ENCODE peak calls at places on chromosomes 12 and 14, in nine cellular contexts. H is endothelial cell of umbilical vein, N is OCI-LY7, D is neuronal stem cell, L is HCT116, C is mesenchymal stem cell, V is astrocyte, O is A549, G is H9. I is an unnamed sample.

GRCh38 chr14:33307691-33308369 is 369.2 kb downstream of the NPAS3 start:
- DNase-seq in H (peak), N (no peak), D (no peak), L (no peak), C (peak), V (peak), O (no peak), G (no peak), I (no peak)

GRCh38 chr14:87805315-87805723 is 187.7 kb downstream of the GALC start:
- DNase-seq in H (no peak), N (peak), D (no peak), L (no peak), C (peak), V (peak), O (peak), G (peak), I (peak)

GRCh38 chr12:30694412-30694955 is 1.2 kb downstream of the IPO8 start:
- DNase-seq in H (no peak), N (peak), D (no peak), L (no peak), C (peak), V (no peak), O (no peak), G (no peak), I (peak)

GRCh38 chr12:124567035-124567672 is at the start of gene NCOR2:
- DNase-seq in H (no peak), N (peak), D (no peak), L (no peak), C (no peak), V (no peak), O (no peak), G (no peak), I (peak)

GRCh38 chr14:100709252-100709955 is 17.3 kb upstream of the DLK1 start:
- DNase-seq in H (peak), N (no peak), D (no peak), L (no peak), C (peak), V (no peak), O (peak), G (no peak), I (peak)

GRCh38 chr12:49108958-49109404 is 1.7 kb downstream of the LMBR1L start:
- DNase-seq in H (peak), N (no peak), D (no peak), L (no peak), C (peak), V (no peak), O (no peak), G (no peak), I (no peak)

GRCh38 chr12:93790472-93791152 is 113.4 kb downstream of the CRADD start:
- DNase-seq in H (peak), N (no peak), D (no peak), L (no peak), C (peak), V (peak), O (peak), G (no peak), I (peak)

GRCh38 chr14:81169711-81170103 is 51.1 kb downstream of the GTF2A1 start:
- DNase-seq in H (peak), N (peak), D (no peak), L (no peak), C (peak), V (no peak), O (no peak), G (peak), I (peak)

GRCh38 chr14:61478971-61479473 is 157.6 kb downstream of the PRKCH start:
- DNase-seq in H (no peak), N (peak), D (no peak), L (no peak), C (no peak), V (no peak), O (no peak), G (no peak), I (no peak)

GRCh38 chr14:80567905-80568512 is 356.7 kb upstream of the DIO2 start:
- DNase-seq in H (no peak), N (no peak), D (no peak), L (peak), C (peak), V (peak), O (no peak), G (no peak), I (peak)

GRCh38 chr14:50670196-50670875 is 2.2 kb upstream of the SAV1 start:
- DNase-seq in H (no peak), N (no peak), D (no peak), L (no peak), C (no peak), V (no peak), O (no peak), G (peak), I (peak)

GRCh38 chr12:4852308-4852707 is 57.4 kb upstream of the KCNA1 start:
- DNase-seq in H (no peak), N (no peak), D (no peak), L (no peak), C (no peak), V (no peak), O (no peak), G (no peak), I (no peak)

GRCh38 chr14:74083784-74084276 is 423 bp downstream of the ALDH6A1 start:
- DNase-seq in H (no peak), N (peak), D (no peak), L (no peak), C (no peak), V (no peak), O (no peak), G (peak), I (no peak)

GRCh38 chr12:32155911-32156585 is 49.4 kb downstream of the BICD1 start:
- DNase-seq in H (no peak), N (no peak), D (no peak), L (no peak), C (no peak), V (no peak), O (no peak), G (no peak), I (no peak)

GRCh38 chr12:124573839-124574786 is 6.7 kb upstream of the NCOR2 start:
- DNase-seq in H (no peak), N (no peak), D (no peak), L (no peak), C (no peak), V (no peak), O (no peak), G (no peak), I (no peak)

GRCh38 chr14:52314521-52315354 is 626 bp downstream of the PTGER2 start:
- DNase-seq in H (peak), N (no peak), D (no peak), L (no peak), C (peak), V (no peak), O (peak), G (peak), I (peak)

GRCh38 chr12:69739287-69740191 is 879 bp downstream of the RAB3IP start:
- DNase-seq in H (peak), N (peak), D (peak), L (peak), C (peak), V (peak), O (peak), G (peak), I (peak)

GRCh38 chr12:80183939-80184338 is 84.6 kb downstream of the OTOGL start:
- DNase-seq in H (no peak), N (no peak), D (no peak), L (no peak), C (peak), V (no peak), O (no peak), G (no peak), I (no peak)

GRCh38 chr14:91232631-91233030 is 11.9 kb downstream of the GPR68 start:
- DNase-seq in H (no peak), N (no peak), D (no peak), L (no peak), C (no peak), V (no peak), O (no peak), G (no peak), I (no peak)

GRCh38 chr14:96056509-96057422 is 17.6 kb downstream of the C14orf132 start:
- DNase-seq in H (no peak), N (peak), D (no peak), L (no peak), C (no peak), V (no peak), O (no peak), G (no peak), I (peak)

GRCh38 chr12:11545438-11546330 is 103.8 kb upstream of the ETV6 start:
- DNase-seq in H (peak), N (peak), D (no peak), L (no peak), C (no peak), V (no peak), O (no peak), G (no peak), I (peak)

GRCh38 chr12:85843606-85844325 is 7.6 kb upstream of the RASSF9 start:
- DNase-seq in H (no peak), N (no peak), D (no peak), L (no peak), C (no peak), V (no peak), O (no peak), G (no peak), I (no peak)

GRCh38 chr14:33404964-33405574 is 466.4 kb downstream of the NPAS3 start:
- DNase-seq in H (no peak), N (no peak), D (no peak), L (no peak), C (no peak), V (no peak), O (no peak), G (no peak), I (peak)

GRCh38 chr12:66111605-66112004 is 18.9 kb downstream of the LLPH start:
- DNase-seq in H (no peak), N (no peak), D (no peak), L (no peak), C (peak), V (no peak), O (no peak), G (no peak), I (no peak)

GRCh38 chr12:52394836-52395405 is 9.5 kb upstream of the KRT84 start:
- DNase-seq in H (no peak), N (no peak), D (no peak), L (no peak), C (no peak), V (no peak), O (no peak), G (no peak), I (no peak)

GRCh38 chr14:59537476-59537875 is 39.1 kb downstream of the CCDC175 start:
- DNase-seq in H (no peak), N (no peak), D (no peak), L (no peak), C (no peak), V (no peak), O (no peak), G (no peak), I (no peak)

GRCh38 chr14:57382283-57382682 is 8.1 kb upstream of the NAA30 start:
- DNase-seq in H (peak), N (no peak), D (no peak), L (no peak), C (peak), V (peak), O (no peak), G (no peak), I (no peak)

GRCh38 chr14:50874842-50875241 is 3.0 kb downstream of the ABHD12B start:
- DNase-seq in H (no peak), N (no peak), D (no peak), L (no peak), C (no peak), V (no peak), O (no peak), G (no peak), I (no peak)

GRCh38 chr12:24544368-24544767 is 404.5 kb downstream of the BCAT1 start:
- DNase-seq in H (no peak), N (no peak), D (no peak), L (no peak), C (peak), V (no peak), O (no peak), G (no peak), I (no peak)

GRCh38 chr12:123253606-123254459 is 17.8 kb downstream of the CDK2AP1 start:
- DNase-seq in H (no peak), N (no peak), D (no peak), L (no peak), C (no peak), V (no peak), O (no peak), G (no peak), I (no peak)

GRCh38 chr12:51672334-51672733 is 81.3 kb downstream of the SCN8A start:
- DNase-seq in H (no peak), N (no peak), D (no peak), L (no peak), C (no peak), V (peak), O (no peak), G (no peak), I (peak)

GRCh38 chr14:104435147-104436046 is 144.2 kb upstream of the C14orf180 start:
- DNase-seq in H (no peak), N (no peak), D (no peak), L (no peak), C (no peak), V (no peak), O (no peak), G (peak), I (no peak)
- H3K4me2 ChIP-seq in H (peak), N (no peak), D (no peak), L (no peak), C (no peak), V (peak), O (no peak), G (no peak), I (no peak)

DNA sequence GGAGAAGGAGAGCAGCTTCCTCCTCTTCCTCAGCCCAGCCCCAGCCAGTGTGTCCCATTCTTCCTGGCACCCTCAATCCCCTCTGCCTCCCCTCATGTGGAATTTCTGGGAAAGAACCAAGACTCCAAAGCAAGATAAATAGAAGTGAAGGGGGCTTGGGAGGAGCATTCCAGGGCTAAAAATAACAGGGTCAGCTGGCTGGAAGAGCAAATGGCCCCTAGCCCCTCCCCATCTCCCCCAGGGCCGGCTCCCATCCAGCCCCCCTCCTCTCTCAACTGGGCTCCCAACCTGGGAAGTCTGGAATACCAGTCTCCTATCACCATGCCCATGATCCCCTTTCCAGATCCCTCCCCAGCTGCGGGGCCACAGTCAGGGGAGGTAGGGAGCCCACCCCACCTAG is 88.5 kb downstream of the IRF2BPL start:
- DNase-seq in H (no peak), N (no peak), D (no peak), L (no peak), C (no peak), V (no peak), O (no peak), G (no peak), I (no peak)
- H3K4me2 ChIP-seq in H (no peak), N (no peak), D (no peak), L (no peak), C (no peak), V (no peak), O (no peak), G (no peak), I (no peak)

DNA sequence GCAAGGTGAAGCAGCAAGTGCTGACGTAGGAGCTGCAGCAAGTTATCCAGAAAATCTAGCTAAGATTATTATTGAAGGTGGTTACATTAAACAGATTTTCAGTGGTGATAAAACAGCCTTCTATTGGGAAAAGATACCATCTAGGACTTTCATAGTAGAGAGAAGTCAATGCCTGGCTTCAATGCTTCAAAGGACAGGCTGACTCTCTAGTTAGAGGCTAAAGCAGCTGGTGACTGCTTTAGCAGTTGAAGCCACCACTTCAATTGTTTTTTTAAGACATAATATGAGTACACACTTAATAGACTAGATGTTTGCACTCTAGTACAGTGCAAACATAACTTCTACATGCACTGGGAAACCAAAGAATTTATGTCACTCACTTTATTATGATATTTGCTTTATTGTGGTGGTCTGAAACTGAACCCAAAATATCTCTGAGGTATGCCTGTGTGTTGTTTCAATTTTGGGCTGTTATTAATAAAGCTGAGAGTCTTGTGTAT is 1026.9 kb upstream of the FOXG1 start:
- DNase-seq in H (no peak), N (no peak), D (no peak), L (no peak), C (no peak), V (no peak), O (no peak), G (no peak), I (no peak)
- H3K4me2 ChIP-seq in H (no peak), N (no peak), D (no peak), L (no peak), C (no peak), V (no peak), O (no peak), G (no peak), I (no peak)

DNA sequence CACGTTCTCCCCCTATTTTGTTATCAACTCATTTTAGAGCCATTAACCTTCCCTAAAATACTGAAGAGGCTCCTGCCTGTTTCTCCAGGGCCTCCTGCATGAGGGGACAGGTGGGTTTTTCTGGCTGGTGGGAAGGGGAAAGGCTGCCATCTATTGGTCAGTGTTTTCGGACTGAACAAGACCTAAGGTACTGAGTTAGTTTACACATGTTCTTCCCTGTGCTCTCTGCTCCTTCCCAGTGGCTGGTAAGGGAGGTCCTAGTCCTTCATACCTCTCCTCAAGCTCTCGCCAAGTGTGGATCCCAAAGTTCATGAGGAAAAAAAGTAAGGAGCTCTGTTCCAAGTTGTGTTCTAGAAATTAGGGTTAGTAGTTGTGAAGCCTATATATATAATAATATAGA is 357.5 kb downstream of the FSCB start:
- DNase-seq in H (no peak), N (peak), D (peak), L (peak), C (peak), V (no peak), O (no peak), G (peak), I (peak)
- H3K4me2 ChIP-seq in H (no peak), N (no peak), D (no peak), L (no peak), C (no peak), V (no peak), O (no peak), G (no peak), I (no peak)